ENCODE peak calls at places on chromosomes 3 and 15, in nine cellular contexts. Q, L, P, C, O, Y, R, X and D are unnamed samples.

GRCh38 chr3:1118074-1118473 is 25.2 kb downstream of the CNTN6 start:
- DNase-seq in L (no peak), O (peak; percentile 59), R (peak; percentile 85), Q (no peak), X (no peak), P (no peak), Y (no peak), C (peak; percentile 2), D (no peak)

GRCh38 chr3:114455432-114455831 is 161.6 kb downstream of the TIGIT start:
- DNase-seq in Y (no peak), P (no peak), Q (no peak), X (no peak), L (no peak), R (no peak), C (no peak), O (no peak), D (no peak)

GRCh38 chr15:25192651-25193050 is 237.9 kb downstream of the SNRPN start:
- DNase-seq in X (no peak), P (no peak), Y (no peak), C (no peak), Q (no peak), L (no peak), O (no peak), R (no peak), D (no peak)

GRCh38 chr3:73029321-73029796 is 32.1 kb upstream of the EBLN2 start:
- DNase-seq in Q (peak; percentile 43), R (no peak), Y (peak; percentile 20), X (no peak), P (no peak), C (peak; percentile 88), O (peak; percentile 94), L (no peak), D (no peak)

GRCh38 chr3:177013681-177014280 is 183.5 kb downstream of the TBL1XR1 start:
- DNase-seq in L (no peak), P (no peak), C (no peak), Y (peak; percentile 7), O (no peak), Q (no peak), R (no peak), X (no peak), D (no peak)

GRCh38 chr3:182617511-182617910 is 175.8 kb upstream of the ATP11B start:
- DNase-seq in C (no peak), Y (no peak), L (no peak), Q (no peak), R (no peak), O (peak; percentile 55), P (no peak), X (no peak), D (no peak)

GRCh38 chr3:28136607-28137216 is 104.7 kb upstream of the CMC1 start:
- DNase-seq in C (no peak), X (no peak), Q (no peak), Y (no peak), R (no peak), L (no peak), P (no peak), O (no peak), D (no peak)

GRCh38 chr15:48370460-48370859 is 39.2 kb downstream of the DUT start:
- DNase-seq in R (no peak), O (peak; percentile 79), L (no peak), C (no peak), Q (no peak), P (no peak), Y (no peak), X (no peak), D (no peak)

GRCh38 chr3:46399557-46399956 is 7.3 kb downstream of the CCR5AS start:
- DNase-seq in O (no peak), R (no peak), C (peak; percentile 52), X (no peak), L (no peak), Q (no peak), Y (no peak), P (no peak), D (no peak)

GRCh38 chr15:23687143-23687470 is at the start of gene NDN:
- DNase-seq in C (peak; percentile 44), L (peak; percentile 41), Y (no peak), Q (no peak), P (peak; percentile 78), R (no peak), X (no peak), O (no peak), D (peak; percentile 42)

GRCh38 chr15:53588773-53589172 is 170.7 kb downstream of the WDR72 start:
- DNase-seq in X (no peak), C (peak; percentile 59), L (no peak), Q (peak; percentile 82), P (no peak), R (no peak), Y (no peak), O (peak; percentile 42), D (no peak)

GRCh38 chr3:143138948-143139347 is 19.4 kb downstream of the CHST2 start:
- DNase-seq in X (no peak), L (no peak), R (no peak), Y (no peak), O (no peak), P (no peak), Q (no peak), C (no peak), D (no peak)

GRCh38 chr3:23804441-23805227 is 1.1 kb upstream of the UBE2E1 start:
- DNase-seq in P (no peak), X (no peak), L (peak; percentile 55), C (peak; percentile 29), O (peak; percentile 49), Q (no peak), R (peak; percentile 55), Y (no peak), D (no peak)

GRCh38 chr3:146250449-146251382 is at the start of gene PLSCR4:
- DNase-seq in C (peak; percentile 65), Q (peak; percentile 61), L (peak; percentile 82), X (no peak), R (peak; percentile 79), Y (peak; percentile 29), P (peak; percentile 93), O (peak; percentile 43), D (peak; percentile 74)

GRCh38 chr3:14540209-14540575 is at the start of gene GRIP2:
- DNase-seq in L (no peak), R (no peak), P (peak; percentile 52), Q (no peak), C (no peak), O (no peak), X (no peak), Y (no peak), D (no peak)

GRCh38 chr3:66408458-66408857 is 92.4 kb downstream of the LRIG1 start:
- DNase-seq in O (no peak), X (no peak), Y (no peak), R (peak; percentile 44), L (no peak), Q (no peak), C (no peak), P (no peak), D (no peak)
- H3K4me1 ChIP-seq in O (no peaks in the 10 kb centered on the region), X (no peaks in the 10 kb centered on the region), Y (no peaks in the 10 kb centered on the region), R (no peaks in the 10 kb centered on the region), L (peaks cover 3% of the 10 kb centered on the region), Q (peaks cover under 1% of the 10 kb centered on the region), C (peaks cover 45% of the 10 kb centered on the region), P (no peaks in the 10 kb centered on the region), D (no peaks in the 10 kb centered on the region)

GRCh38 chr15:70093481-70094309 is 4.0 kb downstream of the TLE3 start:
- DNase-seq in L (peak; percentile 68), R (no peak), O (no peak), Q (no peak), C (peak; percentile 12), X (no peak), P (no peak), Y (no peak), D (no peak)

GRCh38 chr15:70093070-70093469 is 4.6 kb downstream of the TLE3 start:
- DNase-seq in Q (no peak), Y (no peak), C (peak; percentile 69), L (no peak), P (no peak), X (no peak), O (no peak), R (no peak), D (no peak)

GRCh38 chr15:70090436-70091291 is 7.1 kb downstream of the TLE3 start:
- DNase-seq in P (no peak), Y (no peak), Q (no peak), X (no peak), R (peak; percentile 82), O (no peak), L (peak; percentile 52), C (no peak), D (no peak)

GRCh38 chr15:70091649-70092461 is 5.9 kb downstream of the TLE3 start:
- DNase-seq in O (peak; percentile 88), X (no peak), P (no peak), Q (no peak), R (peak; percentile 72), C (peak; percentile 65), L (peak; percentile 52), Y (peak; percentile 17), D (peak; percentile 41)

GRCh38 chr15:70092462-70092850 is 5.3 kb downstream of the TLE3 start:
- DNase-seq in P (no peak), X (no peak), C (peak; percentile 58), R (no peak), O (no peak), Y (no peak), L (no peak), Q (no peak), D (no peak)
- H3K4me1 ChIP-seq in P (peaks cover 39% of the 10 kb centered on the region), X (peaks cover 63% of the 10 kb centered on the region), C (peaks cover 14% of the 10 kb centered on the region), R (peaks cover 52% of the 10 kb centered on the region), O (peaks cover 8% of the 10 kb centered on the region), Y (peaks cover 64% of the 10 kb centered on the region), L (peaks cover 65% of the 10 kb centered on the region), Q (peaks cover 10% of the 10 kb centered on the region), D (peaks cover 28% of the 10 kb centered on the region)

GRCh38 chr15:39704235-39704634 is 78.4 kb downstream of the FSIP1 start:
- DNase-seq in C (no peak), R (no peak), Q (no peak), O (no peak), L (no peak), Y (no peak), X (no peak), P (no peak), D (no peak)
- H3K4me1 ChIP-seq in C (no peaks in the 10 kb centered on the region), R (no peaks in the 10 kb centered on the region), Q (no peaks in the 10 kb centered on the region), O (no peaks in the 10 kb centered on the region), L (no peaks in the 10 kb centered on the region), Y (no peaks in the 10 kb centered on the region), X (no peaks in the 10 kb centered on the region), P (no peaks in the 10 kb centered on the region), D (no peaks in the 10 kb centered on the region)

DNA sequence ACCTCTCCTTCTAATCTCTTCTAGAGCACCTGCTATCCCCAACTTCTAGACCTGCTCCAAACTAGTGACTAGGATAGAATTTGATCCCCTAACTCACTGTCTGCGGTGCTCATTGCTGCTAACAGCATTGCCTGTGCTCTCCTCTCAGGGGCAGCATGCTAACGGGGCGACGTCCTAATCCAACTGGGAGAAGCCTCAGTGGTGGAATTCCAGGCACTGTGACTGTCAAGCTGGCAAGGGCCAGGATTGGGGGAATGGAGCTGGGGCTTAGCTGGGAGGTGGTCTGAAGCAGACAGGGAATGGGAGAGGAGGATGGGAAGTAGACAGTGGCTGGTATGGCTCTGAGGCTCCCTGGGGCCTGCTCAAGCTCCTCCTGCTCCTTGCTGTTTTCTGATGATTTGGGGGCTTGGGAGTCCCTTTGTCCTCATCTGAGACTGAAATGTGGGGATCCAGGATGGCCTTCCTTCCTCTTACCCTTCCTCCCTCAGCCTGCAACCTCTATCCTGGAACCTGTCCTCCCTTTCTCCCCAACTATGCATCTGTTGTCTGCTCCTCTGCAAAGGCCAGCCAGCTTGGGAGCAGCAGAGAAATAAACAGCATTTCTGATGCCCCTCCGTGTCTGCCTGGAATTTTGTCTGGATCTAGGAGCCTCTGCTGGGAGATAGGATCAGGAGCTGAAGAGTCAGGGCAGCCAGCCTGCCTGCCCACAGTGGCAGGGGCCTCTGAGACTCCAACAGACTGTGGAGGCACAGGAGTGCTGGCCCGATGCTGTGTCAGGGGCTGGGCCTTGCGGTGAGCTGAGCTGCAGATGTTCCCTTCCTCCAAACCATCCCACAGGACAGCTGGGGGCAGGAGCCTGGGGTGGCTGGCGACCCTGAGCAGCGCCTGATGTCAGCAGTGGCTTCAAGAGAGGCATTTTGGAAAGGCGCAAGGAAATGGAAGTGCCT is 3.0 kb downstream of the ISLR start:
- DNase-seq in Q (no peak), O (no peak), R (peak; percentile 23), C (no peak), Y (no peak), L (no peak), X (no peak), P (no peak), D (no peak)
- H3K4me1 ChIP-seq in Q (peaks cover 68% of the 10 kb centered on the region), O (peaks cover 17% of the 10 kb centered on the region), R (no peaks in the 10 kb centered on the region), C (peaks cover 78% of the 10 kb centered on the region), Y (no peaks in the 10 kb centered on the region), L (peaks cover 6% of the 10 kb centered on the region), X (no peaks in the 10 kb centered on the region), P (peaks cover 3% of the 10 kb centered on the region), D (peaks cover 22% of the 10 kb centered on the region)